ENCODE peak calls at places on chromosomes 13 and 19, in six cellular contexts. K, G, P, U, T and A are unnamed samples.

GRCh38 chr13:99033814-99034213 is 56.0 kb upstream of the DOCK9 start:
- DNase-seq in K (peak), G (peak), P (no peak), U (no peak), T (peak), A (no peak)

GRCh38 chr13:75432045-75432444 is 49.9 kb downstream of the TBC1D4 start:
- DNase-seq in K (no peak), G (peak), P (no peak), U (no peak), T (no peak), A (no peak)

GRCh38 chr19:55552206-55552605 is 6.9 kb upstream of the SBK3 start:
- DNase-seq in K (no peak), G (no peak), P (no peak), U (no peak), T (no peak), A (no peak)

GRCh38 chr13:66348745-66349720 is 881.1 kb downstream of the PCDH9 start:
- DNase-seq in K (no peak), G (peak), P (no peak), U (no peak), T (no peak), A (no peak)

GRCh38 chr19:33263325-33264023 is 37.8 kb upstream of the SLC7A10 start:
- DNase-seq in K (no peak), G (no peak), P (no peak), U (no peak), T (no peak), A (no peak)

GRCh38 chr13:28819046-28819747 is 942 bp upstream of the MTUS2 start:
- DNase-seq in K (peak), G (peak), P (no peak), U (no peak), T (peak), A (no peak)

GRCh38 chr19:11141937-11142527 is 13.6 kb downstream of the SPC24 start:
- DNase-seq in K (peak), G (no peak), P (peak), U (peak), T (no peak), A (no peak)

GRCh38 chr19:55015126-55015525 is 22.9 kb downstream of the GP6 start:
- DNase-seq in K (no peak), G (no peak), P (no peak), U (no peak), T (no peak), A (no peak)

GRCh38 chr19:1355258-1355973 is 28.3 kb upstream of the NDUFS7 start:
- DNase-seq in K (peak), G (peak), P (peak), U (no peak), T (no peak), A (no peak)

GRCh38 chr19:14479985-14480694 is 5.0 kb upstream of the PTGER1 start:
- DNase-seq in K (peak), G (peak), P (peak), U (peak), T (no peak), A (no peak)

GRCh38 chr13:37295046-37295445 is 189.6 kb upstream of the CSNK1A1L start:
- DNase-seq in K (no peak), G (peak), P (no peak), U (no peak), T (no peak), A (no peak)

GRCh38 chr19:4523306-4524110 is 5.2 kb upstream of the PLIN4 start:
- DNase-seq in K (peak), G (peak), P (peak), U (peak), T (no peak), A (no peak)

GRCh38 chr19:31232871-31233270 is 116.4 kb downstream of the TSHZ3 start:
- DNase-seq in K (peak), G (peak), P (no peak), U (no peak), T (no peak), A (peak)

GRCh38 chr19:17333611-17334413 is 843 bp downstream of the ANO8 start:
- DNase-seq in K (peak), G (peak), P (peak), U (no peak), T (peak), A (peak)

GRCh38 chr19:1251503-1252220 is 3.3 kb downstream of the MIDN start:
- DNase-seq in K (no peak), G (no peak), P (peak), U (peak), T (peak), A (no peak)

GRCh38 chr13:89554801-89555200 is 1792.7 kb upstream of the MIR17HG start:
- DNase-seq in K (peak), G (no peak), P (no peak), U (no peak), T (peak), A (no peak)

GRCh38 chr13:31904941-31905824 is 126.4 kb upstream of the FRY start:
- DNase-seq in K (no peak), G (no peak), P (no peak), U (no peak), T (no peak), A (no peak)

GRCh38 chr19:47582320-47582909 is 9.5 kb upstream of the ZNF541 start:
- DNase-seq in K (no peak), G (peak), P (no peak), U (no peak), T (no peak), A (no peak)

GRCh38 chr19:30852168-30852567 is 480.0 kb downstream of the ZNF536 start:
- DNase-seq in K (no peak), G (no peak), P (no peak), U (no peak), T (no peak), A (no peak)

GRCh38 chr19:7928741-7929701 is 3.1 kb upstream of the CTXN1 start:
- DNase-seq in K (peak), G (peak), P (peak), U (no peak), T (peak), A (peak)

GRCh38 chr13:75359266-75359665 is 122.7 kb downstream of the TBC1D4 start:
- DNase-seq in K (peak), G (peak), P (no peak), U (no peak), T (no peak), A (peak)

GRCh38 chr19:40815223-40815622 is 16.2 kb downstream of the EGLN2 start:
- DNase-seq in K (no peak), G (no peak), P (no peak), U (no peak), T (no peak), A (no peak)

GRCh38 chr19:10112037-10112751 is 701 bp downstream of the P2RY11 start:
- DNase-seq in K (peak), G (no peak), P (no peak), U (peak), T (no peak), A (no peak)

GRCh38 chr19:1989513-1990229 is 25.8 kb downstream of the BTBD2 start:
- DNase-seq in K (no peak), G (no peak), P (no peak), U (no peak), T (no peak), A (no peak)

GRCh38 chr13:94323746-94324408 is 155.6 kb downstream of the DCT start:
- DNase-seq in K (no peak), G (no peak), P (no peak), U (no peak), T (no peak), A (no peak)

GRCh38 chr19:57363734-57364181 is 407 bp downstream of the TRAPPC2B start:
- DNase-seq in K (no peak), G (no peak), P (no peak), U (no peak), T (peak), A (no peak)

GRCh38 chr19:13029893-13030292 is 34.6 kb downstream of the NFIX start:
- DNase-seq in K (peak), G (peak), P (peak), U (no peak), T (no peak), A (no peak)

GRCh38 chr19:10554760-10555612 is 10.8 kb downstream of the KRI1 start:
- DNase-seq in K (no peak), G (no peak), P (peak), U (no peak), T (no peak), A (no peak)

GRCh38 chr13:112803422-112803821 is 113.6 kb downstream of the ATP11A start:
- DNase-seq in K (no peak), G (no peak), P (no peak), U (no peak), T (no peak), A (no peak)

GRCh38 chr19:49327878-49328544 is 3.0 kb upstream of the SLC6A16 start:
- DNase-seq in K (peak), G (peak), P (peak), U (peak), T (no peak), A (no peak)

GRCh38 chr19:8423821-8424223 is 10.7 kb downstream of the MARCHF2 start:
- DNase-seq in K (peak), G (peak), P (peak), U (peak), T (peak), A (peak)

DNA sequence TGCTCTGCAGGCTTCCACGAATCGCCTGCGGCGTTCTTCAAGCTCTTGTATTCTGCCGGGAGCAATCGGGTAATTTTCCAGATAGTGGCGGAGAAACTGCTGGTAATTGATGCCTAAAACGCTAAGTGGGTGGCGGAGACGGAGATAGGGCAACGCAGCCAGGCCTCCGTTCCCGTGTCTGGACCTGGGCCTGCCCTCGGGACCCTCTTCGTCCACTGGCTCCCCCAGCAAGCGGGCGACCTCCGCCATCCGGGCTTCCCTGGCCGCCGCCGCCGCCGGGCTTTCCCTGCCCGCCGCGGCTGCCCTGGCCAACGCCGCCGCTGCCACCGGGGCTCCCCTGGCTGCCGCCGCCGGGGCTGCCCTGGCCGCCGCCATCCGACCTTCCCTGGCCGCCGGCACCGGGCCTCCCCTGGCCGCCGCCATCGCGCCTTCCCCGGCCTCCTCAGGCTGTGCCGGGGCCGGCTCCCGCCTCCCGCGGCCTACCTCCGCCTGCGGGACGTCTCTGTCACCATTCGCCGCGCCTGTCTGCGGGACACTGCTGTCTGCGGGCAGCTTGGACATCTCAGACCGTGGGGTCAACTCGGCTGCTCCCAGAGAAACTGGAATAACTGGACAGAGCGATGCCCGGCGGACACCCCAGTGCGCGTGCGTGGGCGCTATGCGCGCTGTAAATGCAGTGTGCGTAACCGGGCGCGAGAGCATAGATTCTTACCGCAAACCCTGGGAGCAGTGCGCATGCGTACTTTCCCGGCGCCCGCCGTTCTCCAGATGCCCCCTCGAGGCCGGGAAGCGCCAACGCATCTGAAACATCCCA is at the start of gene EID2:
- DNase-seq in K (peak), G (peak), P (peak), U (peak), T (peak), A (peak)
- TF ChIP-seq CTCF in K (no peak), G (peak), P (peak), U (peak), T (peak), A (peak)

DNA sequence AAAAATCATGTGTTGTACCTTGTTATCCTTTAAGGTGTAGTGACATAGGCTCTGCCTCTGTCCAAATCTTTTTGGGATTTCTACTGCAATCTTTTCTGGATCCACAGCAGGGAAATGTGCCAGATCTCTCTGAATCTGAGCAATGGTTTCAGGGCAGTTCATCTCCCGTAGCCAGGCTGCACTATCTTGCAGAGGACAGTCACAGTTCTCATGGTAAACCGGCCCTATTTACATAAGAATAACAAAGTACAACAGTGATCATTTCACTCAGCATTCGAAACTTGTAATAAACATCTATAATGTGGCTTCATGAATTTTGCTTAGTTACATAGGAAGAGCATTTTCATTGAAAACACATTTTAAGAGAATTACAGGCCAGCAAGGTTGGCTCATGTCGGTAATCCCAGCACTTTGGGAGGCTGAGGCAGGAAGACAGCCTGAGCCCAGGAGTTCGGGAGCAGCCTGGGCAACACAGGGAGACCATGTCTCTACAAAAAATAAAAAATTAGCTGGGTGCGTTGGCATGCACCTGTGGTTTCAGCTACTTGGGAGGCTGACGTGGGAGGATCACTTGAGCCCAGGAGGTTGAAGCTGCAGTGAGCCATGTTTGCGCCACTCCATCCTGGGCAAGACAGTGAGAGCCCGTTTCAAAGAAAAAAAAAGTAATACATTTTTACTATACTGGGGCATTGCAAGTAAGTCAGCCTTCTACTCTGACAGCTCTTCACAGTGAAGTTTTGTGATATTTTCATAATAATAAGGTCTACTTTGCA is 5.0 kb downstream of the POGLUT2 start:
- DNase-seq in K (no peak), G (no peak), P (no peak), U (no peak), T (no peak), A (no peak)
- H3K4me3 ChIP-seq in K (no peak), G (no peak), P (no peak), U (no peak), T (no peak), A (no peak)

GRCh38 chr19:16088351-16088984 is 12.2 kb downstream of the TPM4 start:
- DNase-seq in K (no peak), G (peak), P (peak), U (peak), T (no peak), A (no peak)
- TF ChIP-seq CTCF in K (peak), G (peak), P (peak), U (no peak), T (peak), A (peak)

GRCh38 chr13:51175001-51175400 is 47.2 kb upstream of the FAM124A start:
- DNase-seq in K (no peak), G (no peak), P (peak), U (no peak), T (no peak), A (no peak)
- H3K4me3 ChIP-seq in K (no peak), G (no peak), P (peak), U (no peak), T (no peak), A (no peak)